ENCODE peak calls at places on chromosomes 4 and X, in nine cellular contexts. H is esophagus squamous epithelium; M is left ventricle myocardium inferior; S is iPS DF 6.9; F is left lung; T is GM23248; I is uterus; L is effector memory CD4-positive, alpha-beta T cell; E is fibroblast of lung. Z is an unnamed sample.

GRCh38 chr4:5824635-5825034 is 68.3 kb downstream of the CRMP1 start:
- DNase-seq in E (peak; percentile 55), M (no peak), H (no peak), F (no peak), S (no peak), I (no peak), T (peak; percentile 65), L (no peak), Z (no peak)

GRCh38 chrX:111088628-111089027 is 7.4 kb upstream of the PAK3 start:
- DNase-seq in H (no peak), S (no peak), I (no peak), T (no peak), L (no peak), F (no peak), M (no peak), E (no peak), Z (no peak)

GRCh38 chr4:16967722-16968121 is 69.3 kb upstream of the LDB2 start:
- DNase-seq in H (peak; percentile 1), E (peak; percentile 19), L (no peak), T (peak; percentile 60), S (no peak), I (peak; percentile 68), M (peak; percentile 45), F (no peak), Z (no peak)

GRCh38 chr4:149164282-149164681 is 651.4 kb downstream of the IQCM start:
- DNase-seq in H (no peak), L (no peak), M (no peak), I (no peak), T (peak; percentile 61), S (peak; percentile 63), E (peak; percentile 3), F (no peak), Z (no peak)

GRCh38 chr4:66178901-66179300 is 508.6 kb upstream of the EPHA5 start:
- DNase-seq in E (no peak), F (no peak), T (no peak), M (no peak), L (no peak), H (no peak), I (no peak), S (no peak), Z (no peak)

GRCh38 chr4:56803473-56803872 is 18.0 kb downstream of the SPINK2 start:
- DNase-seq in S (no peak), M (no peak), H (no peak), I (no peak), T (no peak), L (no peak), F (no peak), E (no peak), Z (no peak)

GRCh38 chr4:123830920-123831319 is 434.3 kb downstream of the SPRY1 start:
- DNase-seq in F (no peak), L (no peak), H (no peak), S (no peak), T (no peak), E (no peak), I (no peak), M (no peak), Z (no peak)

GRCh38 chr4:41199788-41200187 is 14.6 kb downstream of the APBB2 start:
- DNase-seq in S (no peak), M (no peak), T (no peak), L (no peak), H (no peak), E (no peak), F (no peak), I (no peak), Z (no peak)

GRCh38 chr4:37872310-37872988 is 18.4 kb upstream of the TBC1D1 start:
- DNase-seq in E (no peak), T (no peak), H (no peak), M (no peak), L (no peak), I (no peak), F (no peak), S (no peak), Z (no peak)

GRCh38 chrX:38754102-38754790 is 47.0 kb upstream of the MID1IP1 start:
- DNase-seq in L (no peak), I (peak; percentile 30), S (peak; percentile 11), E (peak; percentile 74), M (no peak), T (peak; percentile 61), H (no peak), F (no peak), Z (no peak)

GRCh38 chrX:151958101-151958500 is 16.4 kb downstream of the GABRE start:
- DNase-seq in E (no peak), I (no peak), L (no peak), F (no peak), T (no peak), M (no peak), H (no peak), S (no peak), Z (no peak)
- H3K9me3 ChIP-seq in E (no peaks in the 10 kb centered on the region), I (no peaks in the 10 kb centered on the region), L (no peaks in the 10 kb centered on the region), F (no peaks in the 10 kb centered on the region), T (no peaks in the 10 kb centered on the region), M (no peaks in the 10 kb centered on the region), H (no peaks in the 10 kb centered on the region), S (no peaks in the 10 kb centered on the region), Z (no peaks in the 10 kb centered on the region)

GRCh38 chrX:153495903-153496629 is 1.3 kb downstream of the BGN start:
- DNase-seq in M (no peak), F (no peak), L (no peak), T (peak; percentile 45), E (no peak), H (no peak), S (no peak), I (no peak), Z (no peak)

GRCh38 chrX:153499876-153500275 is 5.1 kb downstream of the BGN start:
- DNase-seq in L (no peak), M (peak; percentile 41), I (no peak), T (peak; percentile 47), H (no peak), F (no peak), S (no peak), E (no peak), Z (no peak)

GRCh38 chrX:153499258-153499657 is 4.5 kb downstream of the BGN start:
- DNase-seq in F (no peak), I (no peak), E (no peak), T (no peak), L (no peak), S (no peak), H (no peak), M (no peak), Z (no peak)

GRCh38 chrX:153500676-153501280 is 6.0 kb downstream of the BGN start:
- DNase-seq in S (no peak), E (no peak), H (no peak), M (no peak), I (no peak), F (no peak), L (no peak), T (no peak), Z (no peak)

GRCh38 chrX:153498453-153498852 is 3.7 kb downstream of the BGN start:
- DNase-seq in S (no peak), M (no peak), T (no peak), L (no peak), I (no peak), E (no peak), F (no peak), H (no peak), Z (no peak)
- H3K4me3 ChIP-seq in S (no peak overlapping the region), M (peak overlapping the region; percentile 46), T (no peak overlapping the region), L (no peak overlapping the region), I (no peak overlapping the region), E (no peak overlapping the region), F (no peak overlapping the region), H (no peak overlapping the region), Z (no peak overlapping the region)

GRCh38 chrX:154363706-154364439 is 10.6 kb downstream of the FLNA start:
- DNase-seq in E (no peak), S (no peak), F (no peak), H (no peak), I (no peak), T (no peak), M (no peak), L (no peak), Z (no peak)

GRCh38 chrX:154366666-154367055 is 7.8 kb downstream of the FLNA start:
- DNase-seq in F (no peak), M (peak; percentile 56), H (no peak), S (no peak), T (peak; percentile 34), I (no peak), L (no peak), E (peak; percentile 50), Z (no peak)

GRCh38 chrX:154365997-154366665 is 8.3 kb downstream of the FLNA start:
- DNase-seq in I (no peak), H (no peak), F (no peak), E (no peak), M (no peak), S (no peak), T (no peak), L (no peak), Z (no peak)

GRCh38 chrX:154367474-154368308 is 6.7 kb downstream of the FLNA start:
- DNase-seq in M (no peak), F (no peak), I (no peak), L (no peak), E (no peak), T (no peak), H (no peak), S (no peak), Z (no peak)

DNA sequence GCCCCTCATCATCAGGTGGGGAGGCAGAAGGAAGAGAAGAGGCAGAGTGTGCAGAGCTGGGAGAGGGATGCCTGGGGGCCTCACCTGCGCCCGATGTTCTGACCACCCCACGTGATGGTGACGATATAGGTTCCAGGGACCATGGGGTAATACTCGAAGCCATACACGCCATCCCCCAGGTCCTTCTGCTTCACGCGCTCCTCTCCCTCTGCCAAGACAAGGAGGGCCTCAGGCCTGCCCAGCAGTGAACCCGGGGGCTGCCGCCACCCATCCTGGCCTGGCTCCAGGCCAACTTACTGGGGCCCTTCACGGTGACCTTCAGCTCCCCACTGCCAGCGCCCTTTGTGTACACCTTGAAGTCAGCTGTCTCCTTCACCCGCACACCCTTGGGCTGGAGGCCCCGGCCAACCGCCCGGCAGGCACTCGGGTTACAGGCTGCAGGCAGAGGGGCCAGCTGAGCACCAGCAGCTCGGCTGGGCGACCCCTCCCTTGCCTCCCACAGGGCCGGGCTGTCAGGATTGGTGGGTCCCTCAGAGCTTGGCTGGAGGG is 9.3 kb downstream of the FLNA start:
- DNase-seq in I (no peak), H (no peak), T (no peak), E (no peak), F (no peak), M (no peak), L (no peak), S (no peak), Z (no peak)
- H3K9me3 ChIP-seq in I (no peaks in the 10 kb centered on the region), H (no peaks in the 10 kb centered on the region), T (no peaks in the 10 kb centered on the region), E (no peaks in the 10 kb centered on the region), F (no peaks in the 10 kb centered on the region), M (no peaks in the 10 kb centered on the region), L (no peaks in the 10 kb centered on the region), S (no peaks in the 10 kb centered on the region), Z (no peaks in the 10 kb centered on the region)

GRCh38 chr4:21806991-21807390 is 141.6 kb downstream of the KCNIP4 start:
- DNase-seq in M (no peak), L (no peak), I (no peak), T (no peak), F (no peak), E (no peak), H (no peak), S (no peak), Z (no peak)

GRCh38 chr4:21815651-21816050 is 132.9 kb downstream of the KCNIP4 start:
- DNase-seq in T (no peak), M (no peak), E (no peak), F (no peak), I (no peak), H (no peak), S (no peak), L (no peak), Z (no peak)

DNA sequence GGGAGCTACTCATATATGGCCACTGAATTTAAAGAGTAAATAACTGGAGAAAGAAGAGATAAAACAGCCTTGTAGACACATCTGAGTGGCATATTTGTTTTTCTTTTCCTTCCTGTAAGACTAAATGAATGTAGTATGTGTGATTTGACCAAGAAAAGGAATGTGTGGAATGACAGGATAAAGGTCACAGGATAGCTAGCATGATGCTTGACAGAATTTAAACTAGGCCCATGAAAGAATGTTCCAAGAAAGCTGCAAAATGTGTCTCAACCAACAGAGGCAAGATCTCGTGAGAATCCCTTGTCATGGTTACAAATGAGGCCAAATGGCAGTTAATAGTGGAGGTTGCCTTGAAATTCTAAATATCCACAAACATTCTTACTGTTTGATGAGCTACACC is 137.0 kb downstream of the KCNIP4 start:
- DNase-seq in F (no peak), T (peak; percentile 44), M (no peak), L (no peak), I (no peak), S (no peak), H (no peak), E (no peak), Z (no peak)
- H3K4me3 ChIP-seq in F (no peak overlapping the region), T (no peak overlapping the region), M (no peak overlapping the region), L (no peak overlapping the region), I (no peak overlapping the region), S (no peak overlapping the region), H (no peak overlapping the region), E (no peak overlapping the region), Z (no peak overlapping the region)

Z was measured in breast epithelium.